ENCODE peak calls at places on chromosomes 13 and 19, in ten cellular contexts. Z is uterus, C is lower lobe of right lung, J is endodermal cell, D is GM23338, F is body of pancreas, B is heart right ventricle, H is cardiac muscle cell, U is neural progenitor cell, A is DND-41. Q is an unnamed sample. For H3K4me1, the result is how much of the 10 kb centered on the place peaks cover.

GRCh38 chr19:46955114-46955812 is 64.4 kb upstream of the NPAS1 start:
- DNase-seq in Z (no peak), C (no peak), J (no peak), D (no peak), F (no peak), B (no peak), H (peak), U (no peak), A (peak), Q (no peak)

GRCh38 chr13:30584332-30584731 is 33.4 kb upstream of the USPL1 start:
- DNase-seq in Z (no peak), C (no peak), J (no peak), D (no peak), F (no peak), B (no peak), H (no peak), U (no peak), A (no peak), Q (no peak)

GRCh38 chr19:519449-519865 is 12.1 kb upstream of the CDC34 start:
- DNase-seq in Z (no peak), C (no peak), J (no peak), D (no peak), F (no peak), B (no peak), H (no peak), U (no peak), A (no peak), Q (no peak)

GRCh38 chr13:23384111-23384510 is 49.4 kb downstream of the SACS start:
- DNase-seq in Z (no peak), C (no peak), J (no peak), D (no peak), F (no peak), B (no peak), H (no peak), U (no peak), A (no peak), Q (peak)

GRCh38 chr19:30516586-30516985 is 144.4 kb downstream of the ZNF536 start:
- DNase-seq in Z (no peak), C (no peak), J (no peak), D (no peak), F (no peak), B (no peak), H (no peak), U (no peak), A (no peak), Q (no peak)

GRCh38 chr19:50242586-50242985 is 39.2 kb downstream of the MYH14 start:
- DNase-seq in Z (no peak), C (no peak), J (no peak), D (no peak), F (no peak), B (no peak), H (peak), U (no peak), A (no peak), Q (no peak)

GRCh38 chr13:106152047-106152446 is 383.4 kb downstream of the EFNB2 start:
- DNase-seq in Z (no peak), C (no peak), J (no peak), D (no peak), F (no peak), B (no peak), H (no peak), U (no peak), A (no peak), Q (no peak)

GRCh38 chr13:72166102-72166660 is 299.2 kb upstream of the DACH1 start:
- DNase-seq in Z (no peak), C (no peak), J (no peak), D (no peak), F (no peak), B (no peak), H (no peak), U (no peak), A (no peak), Q (no peak)

GRCh38 chr19:35044317-35045117 is 3.0 kb downstream of the HPN start:
- DNase-seq in Z (peak), C (no peak), J (peak), D (peak), F (peak), B (peak), H (peak), U (peak), A (peak), Q (peak)

GRCh38 chr19:8004723-8005513 is 523 bp downstream of the ELAVL1 start:
- DNase-seq in Z (no peak), C (no peak), J (no peak), D (peak), F (peak), B (no peak), H (peak), U (no peak), A (peak), Q (peak)

GRCh38 chr13:42393573-42394360 is 121.8 kb downstream of the AKAP11 start:
- DNase-seq in Z (no peak), C (no peak), J (no peak), D (no peak), F (no peak), B (no peak), H (no peak), U (no peak), A (peak), Q (no peak)

GRCh38 chr19:58474291-58474996 is 1.7 kb upstream of the ZNF446 start:
- DNase-seq in Z (no peak), C (no peak), J (no peak), D (no peak), F (no peak), B (no peak), H (peak), U (no peak), A (no peak), Q (peak)

GRCh38 chr13:100646030-100646673 is 28.4 kb downstream of the TMTC4 start:
- DNase-seq in Z (no peak), C (no peak), J (peak), D (peak), F (peak), B (no peak), H (peak), U (peak), A (no peak), Q (peak)

GRCh38 chr13:29496241-29496712 is 99.2 kb downstream of the SLC7A1 start:
- DNase-seq in Z (peak), C (no peak), J (peak), D (no peak), F (peak), B (peak), H (peak), U (no peak), A (no peak), Q (no peak)

GRCh38 chr19:13082192-13083007 is 20.3 kb downstream of the LYL1 start:
- DNase-seq in Z (peak), C (no peak), J (peak), D (peak), F (peak), B (no peak), H (peak), U (peak), A (no peak), Q (peak)

GRCh38 chr19:58033741-58034475 is at the start of gene ZSCAN1:
- DNase-seq in Z (peak), C (peak), J (peak), D (peak), F (peak), B (peak), H (peak), U (peak), A (no peak), Q (peak)

GRCh38 chr13:27830010-27830409 is 37.7 kb downstream of the GSX1 start:
- DNase-seq in Z (peak), C (peak), J (peak), D (peak), F (peak), B (peak), H (peak), U (peak), A (peak), Q (peak)

GRCh38 chr19:37218592-37218935 is 550 bp downstream of the ZNF383 start:
- DNase-seq in Z (no peak), C (no peak), J (no peak), D (no peak), F (no peak), B (no peak), H (no peak), U (no peak), A (no peak), Q (peak)

GRCh38 chr19:871446-872265 is 12.2 kb downstream of the CFD start:
- DNase-seq in Z (no peak), C (no peak), J (peak), D (peak), F (no peak), B (no peak), H (peak), U (peak), A (no peak), Q (peak)

GRCh38 chr13:70370924-70371323 is 262.7 kb upstream of the KLHL1 start:
- DNase-seq in Z (no peak), C (no peak), J (peak), D (peak), F (no peak), B (no peak), H (no peak), U (peak), A (no peak), Q (no peak)

GRCh38 chr19:49111218-49111998 is 2.8 kb upstream of the LIN7B start:
- DNase-seq in Z (no peak), C (no peak), J (no peak), D (no peak), F (no peak), B (no peak), H (no peak), U (no peak), A (no peak), Q (no peak)

GRCh38 chr19:49110567-49110966 is 3.6 kb upstream of the LIN7B start:
- DNase-seq in Z (no peak), C (no peak), J (no peak), D (no peak), F (no peak), B (no peak), H (no peak), U (no peak), A (no peak), Q (no peak)

GRCh38 chr19:49114630-49115363 is 627 bp downstream of the LIN7B start:
- DNase-seq in Z (peak), C (peak), J (peak), D (peak), F (peak), B (peak), H (peak), U (peak), A (peak), Q (peak)

GRCh38 chr19:49116544-49116943 is 2.4 kb downstream of the LIN7B start:
- DNase-seq in Z (no peak), C (peak), J (no peak), D (no peak), F (no peak), B (no peak), H (no peak), U (no peak), A (no peak), Q (no peak)

GRCh38 chr19:49113762-49114629 is at the start of gene LIN7B:
- DNase-seq in Z (peak), C (peak), J (peak), D (peak), F (peak), B (peak), H (peak), U (peak), A (peak), Q (peak)
- TF ChIP-seq CTCF in Z (peak), C (peak), J (peak), D (peak), F (peak), B (peak), H (peak), U (peak), A (peak), Q (no peak)

DNA sequence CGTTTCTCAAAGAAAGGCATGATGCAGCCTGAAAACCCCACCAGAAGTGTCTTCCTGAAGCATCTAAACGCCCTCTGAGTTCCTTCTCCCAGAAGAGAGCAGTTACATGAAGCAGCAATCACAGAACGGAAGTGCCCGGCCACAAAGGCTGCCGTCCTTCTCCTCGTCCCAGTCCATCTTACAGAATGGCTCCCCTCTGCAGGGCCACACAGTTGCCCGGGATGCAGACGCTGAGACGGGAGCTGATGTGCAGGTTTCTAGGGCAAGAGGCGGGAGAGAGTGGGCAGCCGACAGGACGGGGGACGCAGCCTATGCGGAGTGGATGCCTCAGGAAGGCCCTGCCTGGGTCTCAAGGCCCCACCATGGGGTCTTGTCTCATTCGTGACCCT is 34.9 kb downstream of the RASA3 start:
- DNase-seq in Z (no peak), C (no peak), J (no peak), D (no peak), F (no peak), B (no peak), H (no peak), U (no peak), A (no peak), Q (no peak)
- H3K4me1 ChIP-seq in Z (under half), C (under half), J (under half), D (under half), F (under half), B (under half), H (under half), U (under half), A (under half), Q (under half)

GRCh38 chr13:32731074-32731473 is 144.8 kb downstream of the PDS5B start:
- DNase-seq in Z (no peak), C (no peak), J (no peak), D (no peak), F (no peak), B (no peak), H (no peak), U (no peak), A (no peak), Q (no peak)

GRCh38 chr13:32731576-32731975 is 145.3 kb downstream of the PDS5B start:
- DNase-seq in Z (no peak), C (no peak), J (no peak), D (no peak), F (no peak), B (no peak), H (peak), U (no peak), A (no peak), Q (peak)

GRCh38 chr13:32735859-32736258 is 149.6 kb downstream of the PDS5B start:
- DNase-seq in Z (no peak), C (no peak), J (no peak), D (no peak), F (no peak), B (no peak), H (no peak), U (no peak), A (no peak), Q (no peak)

GRCh38 chr13:32734511-32734910 is 148.3 kb downstream of the PDS5B start:
- DNase-seq in Z (no peak), C (no peak), J (no peak), D (no peak), F (peak), B (no peak), H (peak), U (no peak), A (no peak), Q (peak)

DNA sequence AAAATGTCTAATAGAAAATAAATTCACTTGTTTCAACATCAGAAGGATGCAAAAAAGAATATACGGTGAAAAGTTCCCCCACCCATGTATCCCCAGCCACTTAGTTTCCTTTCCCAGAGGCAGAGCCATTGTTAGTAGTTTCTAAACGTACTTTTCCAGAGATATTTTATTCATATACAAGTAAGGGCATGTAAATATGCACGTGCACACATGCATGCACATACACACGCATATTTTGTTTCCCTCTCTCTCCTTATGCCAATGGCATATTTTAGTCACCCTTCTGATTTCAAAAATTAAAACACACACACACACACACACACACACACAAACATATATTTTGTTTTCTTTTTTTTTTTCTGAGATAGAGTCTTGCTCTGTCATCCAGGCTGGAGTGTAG is 147.4 kb downstream of the PDS5B start:
- DNase-seq in Z (no peak), C (no peak), J (no peak), D (no peak), F (no peak), B (no peak), H (no peak), U (no peak), A (no peak), Q (no peak)
- H3K4me3 ChIP-seq in Z (no peak), C (no peak), J (no peak), D (no peak), F (no peak), B (no peak), H (no peak), U (no peak), A (no peak), Q (no peak)

GRCh38 chr13:40789275-40790231 is at the start of gene SLC25A15:
- DNase-seq in Z (peak), C (peak), J (peak), D (peak), F (peak), B (peak), H (peak), U (peak), A (peak), Q (peak)
- TF ChIP-seq CTCF in Z (peak), C (peak), J (peak), D (no peak), F (peak), B (no peak), H (peak), U (peak), A (peak), Q (no peak)

GRCh38 chr19:14519245-14519859 is 1.2 kb upstream of the DNAJB1 start:
- DNase-seq in Z (no peak), C (no peak), J (no peak), D (no peak), F (no peak), B (no peak), H (no peak), U (no peak), A (no peak), Q (no peak)

GRCh38 chr19:14516746-14517438 is 1.3 kb downstream of the DNAJB1 start:
- DNase-seq in Z (no peak), C (no peak), J (no peak), D (no peak), F (no peak), B (no peak), H (no peak), U (no peak), A (no peak), Q (no peak)

GRCh38 chr19:14516048-14516534 is 2.1 kb downstream of the DNAJB1 start:
- DNase-seq in Z (no peak), C (no peak), J (peak), D (peak), F (no peak), B (no peak), H (no peak), U (no peak), A (no peak), Q (no peak)

GRCh38 chr19:14517446-14517839 is 754 bp downstream of the DNAJB1 start:
- DNase-seq in Z (no peak), C (no peak), J (no peak), D (no peak), F (no peak), B (no peak), H (peak), U (no peak), A (no peak), Q (no peak)

GRCh38 chr19:14517840-14518505 is at the start of gene DNAJB1:
- DNase-seq in Z (peak), C (peak), J (peak), D (peak), F (peak), B (peak), H (peak), U (peak), A (no peak), Q (peak)
- H3K4me1 ChIP-seq in Z (under half), C (half or more), J (under half), D (under half), F (half or more), B (under half), H (under half), U (under half), A (under half), Q (under half)